ENCODE peak calls at places on chromosomes 11 and 22, in seven cellular contexts. E, A, V, P, U, K and T are unnamed samples.

GRCh38 chr11:94853836-94854235 is 85.7 kb downstream of the AMOTL1 start:
- DNase-seq in E (no peak), A (no peak), V (no peak), P (no peak), U (no peak), K (no peak), T (no peak)

GRCh38 chr11:62934496-62934785 is 13.3 kb upstream of the CHRM1 start:
- DNase-seq in E (no peak), A (no peak), V (no peak), P (no peak), U (no peak), K (no peak), T (no peak)

GRCh38 chr22:22884010-22884887 is 3.4 kb upstream of the IGLL5 start:
- DNase-seq in E (peak; percentile 66), A (peak; percentile 78), V (peak; percentile 42), P (no peak), U (peak; percentile 99), K (peak; percentile 79), T (peak; percentile 48)

GRCh38 chr22:47607486-47607885 is 845.0 kb downstream of the TBC1D22A start:
- DNase-seq in E (no peak), A (no peak), V (no peak), P (no peak), U (no peak), K (no peak), T (no peak)

GRCh38 chr11:102279641-102280170 is 37.6 kb upstream of the BIRC3 start:
- DNase-seq in E (no peak), A (no peak), V (peak; percentile 98), P (peak; percentile 68), U (no peak), K (no peak), T (no peak)

GRCh38 chr11:79332017-79332416 is 108.8 kb downstream of the TENM4 start:
- DNase-seq in E (no peak), A (no peak), V (no peak), P (no peak), U (no peak), K (no peak), T (no peak)

GRCh38 chr11:61413496-61413895 is 16.3 kb downstream of the CPSF7 start:
- DNase-seq in E (no peak), A (no peak), V (no peak), P (no peak), U (no peak), K (no peak), T (no peak)

GRCh38 chr11:35165416-35166368 is 26.7 kb downstream of the CD44 start:
- DNase-seq in E (no peak), A (no peak), V (no peak), P (peak; percentile 99), U (no peak), K (no peak), T (no peak)

GRCh38 chr11:15288801-15289342 is 174.1 kb downstream of the INSC start:
- DNase-seq in E (no peak), A (no peak), V (no peak), P (no peak), U (no peak), K (peak; percentile 22), T (peak; percentile 61)

GRCh38 chr11:12402027-12402426 is 24.7 kb downstream of the PARVA start:
- DNase-seq in E (no peak), A (no peak), V (no peak), P (no peak), U (peak; percentile 8), K (no peak), T (no peak)

GRCh38 chr22:40512426-40513136 is 123.9 kb downstream of the MRTFA start:
- DNase-seq in E (no peak), A (no peak), V (peak; percentile 55), P (no peak), U (no peak), K (no peak), T (no peak)

GRCh38 chr22:19687561-19688300 is 26.6 kb upstream of the SEPTIN5 start:
- DNase-seq in E (no peak), A (no peak), V (no peak), P (no peak), U (peak; percentile 43), K (no peak), T (no peak)

GRCh38 chr11:108697872-108698473 is 33.1 kb downstream of the DDX10 start:
- DNase-seq in E (peak; percentile 51), A (no peak), V (peak; percentile 54), P (peak; percentile 49), U (peak; percentile 69), K (peak; percentile 59), T (peak; percentile 51)

GRCh38 chr11:31987118-31988005 is 103.5 kb upstream of the RCN1 start:
- DNase-seq in E (no peak), A (peak; percentile 80), V (no peak), P (no peak), U (no peak), K (peak; percentile 44), T (no peak)

GRCh38 chr11:70746351-70746750 is 348.0 kb downstream of the CTTN start:
- DNase-seq in E (no peak), A (no peak), V (no peak), P (no peak), U (no peak), K (no peak), T (no peak)

GRCh38 chr22:48746789-48747425 is 1080.8 kb downstream of the BRD1 start:
- DNase-seq in E (no peak), A (peak; percentile 33), V (no peak), P (no peak), U (no peak), K (no peak), T (no peak)

GRCh38 chr22:50672471-50673230 is at the start of gene SHANK3:
- DNase-seq in E (no peak), A (no peak), V (no peak), P (no peak), U (peak; percentile 5), K (peak; percentile 48), T (no peak)

GRCh38 chr11:45366196-45366595 is 80.1 kb upstream of the SYT13 start:
- DNase-seq in E (no peak), A (no peak), V (no peak), P (no peak), U (no peak), K (no peak), T (no peak)

GRCh38 chr11:43547411-43547718 is 133.2 kb upstream of the HSD17B12 start:
- DNase-seq in E (no peak), A (peak; percentile 54), V (no peak), P (no peak), U (no peak), K (no peak), T (no peak)

GRCh38 chr11:55457641-55458040 is 89.9 kb downstream of the OR4A15 start:
- DNase-seq in E (no peak), A (no peak), V (no peak), P (no peak), U (no peak), K (no peak), T (no peak)

GRCh38 chr11:126824035-126824607 is 176.4 kb downstream of the KIRREL3 start:
- DNase-seq in E (no peak), A (no peak), V (no peak), P (no peak), U (no peak), K (no peak), T (no peak)

GRCh38 chr11:85407648-85408047 is 219.5 kb downstream of the DLG2 start:
- DNase-seq in E (no peak), A (no peak), V (no peak), P (no peak), U (no peak), K (no peak), T (no peak)
- TF ChIP-seq JUND in E (no peak), A (no peak), V (no peak), P (no peak), U (no peak), K (no peak), T (no peak)

DNA sequence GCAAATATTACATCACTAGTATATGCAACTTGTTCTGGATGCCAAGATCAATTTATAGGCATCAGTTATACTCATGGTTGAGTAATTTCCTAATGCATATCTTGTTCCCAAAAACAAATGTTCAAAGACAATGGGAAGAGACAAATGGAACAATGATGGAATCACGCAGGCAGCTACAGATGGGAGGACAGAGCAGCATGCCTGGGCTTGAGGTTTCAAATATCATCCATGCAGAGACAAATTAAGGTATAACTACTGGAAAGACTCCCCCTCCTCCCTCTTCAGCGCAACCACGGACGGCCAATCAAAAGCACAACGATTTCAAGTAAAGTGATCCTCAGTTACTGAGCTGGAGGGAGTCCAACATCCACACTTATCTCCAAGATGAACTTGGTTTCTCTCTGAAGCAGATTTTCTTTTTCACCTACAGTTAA is 106.8 kb downstream of the CCDC83 start:
- DNase-seq in E (no peak), A (no peak), V (no peak), P (no peak), U (no peak), K (no peak), T (no peak)
- TF ChIP-seq JUND in E (no peak), A (no peak), V (no peak), P (no peak), U (no peak), K (peak; percentile 89), T (no peak)

GRCh38 chr22:38715852-38716251 is 10.1 kb downstream of the GTPBP1 start:
- DNase-seq in E (no peak), A (no peak), V (no peak), P (no peak), U (no peak), K (no peak), T (no peak)

GRCh38 chr22:38717244-38717643 is 11.5 kb downstream of the GTPBP1 start:
- DNase-seq in E (no peak), A (no peak), V (no peak), P (no peak), U (no peak), K (no peak), T (no peak)

GRCh38 chr22:38715176-38715764 is 9.5 kb downstream of the GTPBP1 start:
- DNase-seq in E (no peak), A (no peak), V (no peak), P (no peak), U (no peak), K (no peak), T (no peak)

GRCh38 chr22:38716271-38716670 is 10.5 kb downstream of the GTPBP1 start:
- DNase-seq in E (no peak), A (no peak), V (no peak), P (no peak), U (no peak), K (no peak), T (no peak)

DNA sequence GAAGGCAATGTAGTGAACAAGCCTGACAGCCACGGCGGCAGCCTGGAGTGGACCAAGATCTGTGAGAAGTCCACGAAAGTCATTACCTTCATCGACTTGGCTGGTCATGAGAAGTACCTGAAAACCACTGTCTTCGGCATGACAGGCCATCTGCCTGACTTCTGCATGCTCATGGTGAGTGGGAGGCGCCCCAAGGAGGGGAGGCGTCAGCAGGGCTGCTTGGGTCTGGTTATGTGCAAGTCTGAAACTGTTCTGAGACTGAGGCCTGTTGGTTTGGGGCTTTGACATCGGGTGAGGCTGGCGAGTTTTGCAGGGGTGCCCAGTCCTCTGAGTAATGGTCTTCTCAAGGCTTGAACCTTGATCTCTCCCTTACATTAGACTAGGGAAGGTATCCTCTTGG is 11.1 kb downstream of the GTPBP1 start:
- DNase-seq in E (no peak), A (no peak), V (no peak), P (no peak), U (peak; percentile 44), K (no peak), T (no peak)
- TF ChIP-seq JUND in E (no peak), A (no peak), V (no peak), P (no peak), U (no peak), K (no peak), T (no peak)

GRCh38 chr11:120337133-120337895 is 1.1 kb downstream of the ARHGEF12 start:
- DNase-seq in E (no peak), A (no peak), V (peak; percentile 62), P (no peak), U (no peak), K (peak; percentile 25), T (no peak)
- TF ChIP-seq JUND in E (no peak), A (no peak), V (no peak), P (no peak), U (no peak), K (no peak), T (no peak)